ENCODE peak calls at places on chromosomes 4 and X, in eight cellular contexts. E, T, X, R, G, N, V and P are unnamed samples.

GRCh38 chr4:95107635-95108034 is 349.9 kb downstream of the BMPR1B start:
- DNase-seq in V (no peak), R (peak; percentile 71), G (no peak), T (no peak), N (peak; percentile 55), X (peak; percentile 68), E (no peak), P (peak; percentile 80)

GRCh38 chrX:45696762-45697161 is 496.1 kb upstream of the DIPK2B start:
- DNase-seq in N (no peak), E (no peak), R (no peak), X (no peak), G (no peak), T (no peak), V (no peak), P (no peak)

GRCh38 chr4:46329118-46329976 is 60.6 kb downstream of the GABRA2 start:
- DNase-seq in N (peak; percentile 66), G (peak; percentile 78), X (peak; percentile 16), T (peak; percentile 13), R (no peak), V (peak; percentile 2), E (peak; percentile 74), P (peak; percentile 74)

GRCh38 chr4:62161446-62161845 is 961.3 kb downstream of the ADGRL3 start:
- DNase-seq in E (no peak), X (no peak), V (no peak), T (no peak), R (no peak), G (no peak), N (no peak), P (no peak)

GRCh38 chr4:69984030-69984443 is 11.7 kb upstream of the STATH start:
- DNase-seq in G (peak; percentile 20), X (no peak), E (peak; percentile 49), R (no peak), V (no peak), N (peak; percentile 64), T (no peak), P (peak; percentile 79)

GRCh38 chr4:4247711-4248035 is 350 bp downstream of the TMEM128 start:
- DNase-seq in N (no peak), V (no peak), G (no peak), T (no peak), R (no peak), E (peak; percentile 23), X (no peak), P (peak; percentile 7)

GRCh38 chr4:21276046-21276445 is 575.8 kb downstream of the PACRGL start:
- DNase-seq in G (no peak), V (no peak), E (no peak), R (no peak), N (no peak), T (no peak), X (no peak), P (no peak)

GRCh38 chr4:107006218-107006617 is 29.9 kb downstream of the DKK2 start:
- DNase-seq in G (no peak), X (no peak), R (no peak), N (no peak), E (peak; percentile 21), V (no peak), T (peak; percentile 9), P (no peak)

GRCh38 chr4:5802565-5802964 is 90.3 kb downstream of the CRMP1 start:
- DNase-seq in T (no peak), R (no peak), E (no peak), X (no peak), G (no peak), N (no peak), V (no peak), P (no peak)

GRCh38 chrX:31423575-31424284 is 351.9 kb upstream of the FTHL17 start:
- DNase-seq in G (peak; percentile 60), T (peak; percentile 32), N (peak; percentile 74), V (peak; percentile 43), X (peak; percentile 58), E (peak; percentile 22), R (no peak), P (peak; percentile 51)

GRCh38 chrX:39848243-39848642 is 249.5 kb downstream of the BCOR start:
- DNase-seq in G (no peak), T (no peak), V (no peak), N (no peak), X (no peak), R (no peak), E (no peak), P (no peak)

GRCh38 chr4:4960574-4960973 is 58.7 kb downstream of the CYTL1 start:
- DNase-seq in T (no peak), G (no peak), R (no peak), V (no peak), N (no peak), E (no peak), X (no peak), P (no peak)

GRCh38 chr4:23324291-23324690 is 565.6 kb downstream of the PPARGC1A start:
- DNase-seq in X (no peak), N (no peak), T (no peak), G (no peak), V (no peak), E (no peak), R (no peak), P (peak; percentile 74)

GRCh38 chr4:88146891-88147290 is 11.5 kb downstream of the ABCG2 start:
- DNase-seq in X (no peak), N (no peak), G (no peak), V (no peak), E (no peak), R (no peak), T (no peak), P (no peak)
- H3K4me1 ChIP-seq in X (peaks cover 12% of the 10 kb centered on the region), N (peaks cover 27% of the 10 kb centered on the region), G (no peaks in the 10 kb centered on the region), V (peaks cover 7% of the 10 kb centered on the region), E (no peaks in the 10 kb centered on the region), R (peaks cover 5% of the 10 kb centered on the region), T (no peaks in the 10 kb centered on the region), P (peaks cover 49% of the 10 kb centered on the region)

GRCh38 chr4:140152015-140152703 is 1.8 kb downstream of the MAML3 start:
- DNase-seq in R (peak; percentile 46), N (peak; percentile 91), V (peak; percentile 84), T (peak; percentile 77), E (peak; percentile 70), X (peak; percentile 80), G (peak; percentile 76), P (peak; percentile 57)
- TF ChIP-seq EZH2phosphoT487 in R (no peak), N (no peak), V (no peak), T (no peak), E (no peak), X (no peak), G (no peak), P (no peak)

DNA sequence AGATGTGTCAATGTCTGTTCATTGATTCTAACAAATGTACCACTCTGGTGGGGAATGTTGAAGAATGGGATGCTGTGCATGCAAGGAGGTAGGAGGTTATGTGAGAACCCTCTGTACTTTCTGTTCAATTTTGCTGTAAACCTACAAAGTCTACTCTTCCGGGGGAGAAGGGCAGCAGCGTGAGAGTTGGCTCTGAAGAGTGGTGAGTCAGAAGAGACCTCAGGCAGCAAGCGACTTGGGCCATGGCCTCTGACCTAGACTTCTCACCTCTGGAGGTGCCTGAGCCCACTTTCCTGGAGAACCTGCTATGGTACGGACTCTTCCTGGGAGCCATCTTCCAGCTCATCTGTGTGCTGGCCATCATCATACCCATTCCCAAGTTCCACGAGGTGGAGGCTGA is 26.7 kb downstream of the MANBA start:
- DNase-seq in N (no peak), X (no peak), G (no peak), R (no peak), E (no peak), V (no peak), T (no peak), P (no peak)
- H3K4me1 ChIP-seq in N (peaks cover 38% of the 10 kb centered on the region), X (no peaks in the 10 kb centered on the region), G (no peaks in the 10 kb centered on the region), R (peaks cover 12% of the 10 kb centered on the region), E (no peaks in the 10 kb centered on the region), V (no peaks in the 10 kb centered on the region), T (peaks cover 6% of the 10 kb centered on the region), P (peaks cover 38% of the 10 kb centered on the region)

DNA sequence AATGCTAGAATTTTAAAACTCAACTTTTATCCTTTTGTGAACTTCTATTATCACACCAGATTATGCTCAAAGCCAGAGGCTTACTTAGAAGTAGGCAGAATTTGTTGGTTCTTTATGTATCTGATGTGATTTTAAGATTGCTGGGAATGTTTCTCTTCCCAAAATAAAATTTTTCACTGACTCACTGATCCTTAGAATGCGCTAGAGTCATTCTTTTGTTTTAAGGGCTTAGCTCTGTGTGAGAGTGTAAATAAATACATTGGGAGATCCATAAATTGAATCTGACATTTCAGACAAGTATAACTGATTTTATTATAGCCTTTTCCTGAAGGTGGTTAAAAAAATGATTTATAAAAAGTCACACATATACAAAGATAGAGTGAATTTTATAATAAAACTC is 101.3 kb downstream of the LARP1B start:
- DNase-seq in R (no peak), V (no peak), T (no peak), X (no peak), G (no peak), E (no peak), N (no peak), P (peak; percentile 15)
- TF ChIP-seq EZH2phosphoT487 in R (no peak), V (no peak), T (no peak), X (no peak), G (no peak), E (no peak), N (no peak), P (no peak)

DNA sequence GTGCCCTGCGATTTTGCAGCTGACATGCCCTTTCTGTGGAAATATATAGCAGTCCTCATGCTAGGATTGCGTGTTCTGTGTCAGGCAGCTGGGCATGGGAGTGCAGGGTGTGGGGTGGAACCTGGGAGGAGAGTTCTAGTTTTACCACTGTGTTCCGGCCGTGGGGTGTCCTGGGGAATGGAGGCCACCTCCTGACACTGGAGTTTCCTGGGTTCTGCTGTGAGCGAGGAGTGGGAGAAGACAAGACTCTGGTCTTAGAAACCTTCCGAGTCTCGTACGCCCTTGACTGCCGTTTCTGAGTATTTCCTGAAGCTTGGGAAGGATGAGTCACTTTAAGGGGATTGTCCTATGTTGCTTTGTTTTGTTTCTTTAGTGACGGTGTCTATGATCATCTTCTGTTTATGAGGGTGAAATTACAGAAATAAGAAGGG is 19.0 kb downstream of the CD99 start:
- DNase-seq in X (peak; percentile 95), V (no peak), N (peak; percentile 71), R (peak; percentile 51), T (no peak), E (no peak), G (no peak), P (peak; percentile 76)
- H3K4me1 ChIP-seq in X (peaks cover 42% of the 10 kb centered on the region), V (peaks cover 45% of the 10 kb centered on the region), N (peaks cover 29% of the 10 kb centered on the region), R (peaks cover 11% of the 10 kb centered on the region), T (peaks cover 86% of the 10 kb centered on the region), E (no peaks in the 10 kb centered on the region), G (peaks cover 16% of the 10 kb centered on the region), P (peaks cover 44% of the 10 kb centered on the region)

GRCh38 chr4:126701756-126702155 is 931.0 kb upstream of the INTU start:
- DNase-seq in V (no peak), E (no peak), N (no peak), X (peak; percentile 95), R (no peak), T (no peak), G (no peak), P (no peak)
- TF ChIP-seq EZH2phosphoT487 in V (no peak), E (no peak), N (no peak), X (no peak), R (no peak), T (no peak), G (no peak), P (no peak)